ENCODE peak calls at places on chromosomes 12 and 14, in nine cellular contexts. One of them, this sample, is unnamed.

GRCh38 chr14:52119030-52119429 is 50.2 kb upstream of the NID2 start:
- DNase-seq in left ventricle myocardium inferior: no peak
- DNase-seq in mesendoderm: no peak
- DNase-seq in right cardiac atrium: peak
- DNase-seq in dorsolateral prefrontal cortex: peak
- DNase-seq in fibroblast of pulmonary artery: no peak
- DNase-seq in vagina: no peak
- DNase-seq in fibroblast of lung: peak
- DNase-seq in colonic mucosa: peak
- DNase-seq in this sample: no peak

GRCh38 chr14:103628221-103628683 is 759 bp upstream of the KLC1 start:
- DNase-seq in left ventricle myocardium inferior: peak
- DNase-seq in mesendoderm: peak
- DNase-seq in right cardiac atrium: peak
- DNase-seq in dorsolateral prefrontal cortex: peak
- DNase-seq in fibroblast of pulmonary artery: peak
- DNase-seq in vagina: no peak
- DNase-seq in fibroblast of lung: peak
- DNase-seq in colonic mucosa: peak
- DNase-seq in this sample: no peak

GRCh38 chr14:26332966-26333365 is 264.9 kb downstream of the NOVA1 start:
- DNase-seq in left ventricle myocardium inferior: no peak
- DNase-seq in mesendoderm: no peak
- DNase-seq in right cardiac atrium: no peak
- DNase-seq in dorsolateral prefrontal cortex: no peak
- DNase-seq in fibroblast of pulmonary artery: peak
- DNase-seq in vagina: no peak
- DNase-seq in fibroblast of lung: peak
- DNase-seq in colonic mucosa: no peak
- DNase-seq in this sample: peak

GRCh38 chr14:61742383-61742782 is 19.8 kb upstream of the SNAPC1 start:
- DNase-seq in left ventricle myocardium inferior: no peak
- DNase-seq in mesendoderm: no peak
- DNase-seq in right cardiac atrium: no peak
- DNase-seq in dorsolateral prefrontal cortex: no peak
- DNase-seq in fibroblast of pulmonary artery: no peak
- DNase-seq in vagina: no peak
- DNase-seq in fibroblast of lung: no peak
- DNase-seq in colonic mucosa: no peak
- DNase-seq in this sample: no peak

GRCh38 chr14:34699873-34700621 is 14.3 kb downstream of the CFL2 start:
- DNase-seq in left ventricle myocardium inferior: no peak
- DNase-seq in mesendoderm: no peak
- DNase-seq in right cardiac atrium: no peak
- DNase-seq in dorsolateral prefrontal cortex: no peak
- DNase-seq in fibroblast of pulmonary artery: peak
- DNase-seq in vagina: no peak
- DNase-seq in fibroblast of lung: peak
- DNase-seq in colonic mucosa: no peak
- DNase-seq in this sample: peak

GRCh38 chr14:68906439-68906838 is 72.7 kb downstream of the ACTN1 start:
- DNase-seq in left ventricle myocardium inferior: no peak
- DNase-seq in mesendoderm: no peak
- DNase-seq in right cardiac atrium: peak
- DNase-seq in dorsolateral prefrontal cortex: no peak
- DNase-seq in fibroblast of pulmonary artery: no peak
- DNase-seq in vagina: no peak
- DNase-seq in fibroblast of lung: no peak
- DNase-seq in colonic mucosa: no peak
- DNase-seq in this sample: no peak

GRCh38 chr14:104393898-104394605 is 185.5 kb upstream of the C14orf180 start:
- DNase-seq in left ventricle myocardium inferior: peak
- DNase-seq in mesendoderm: no peak
- DNase-seq in right cardiac atrium: peak
- DNase-seq in dorsolateral prefrontal cortex: peak
- DNase-seq in fibroblast of pulmonary artery: no peak
- DNase-seq in vagina: peak
- DNase-seq in fibroblast of lung: no peak
- DNase-seq in colonic mucosa: peak
- DNase-seq in this sample: no peak

GRCh38 chr12:113180333-113180732 is 4.9 kb downstream of the DDX54 start:
- DNase-seq in left ventricle myocardium inferior: no peak
- DNase-seq in mesendoderm: no peak
- DNase-seq in right cardiac atrium: no peak
- DNase-seq in dorsolateral prefrontal cortex: no peak
- DNase-seq in fibroblast of pulmonary artery: no peak
- DNase-seq in vagina: no peak
- DNase-seq in fibroblast of lung: no peak
- DNase-seq in colonic mucosa: no peak
- DNase-seq in this sample: no peak

GRCh38 chr14:101034986-101035385 is 131.5 kb upstream of the RTL1 start:
- DNase-seq in left ventricle myocardium inferior: no peak
- DNase-seq in mesendoderm: no peak
- DNase-seq in right cardiac atrium: no peak
- DNase-seq in dorsolateral prefrontal cortex: no peak
- DNase-seq in fibroblast of pulmonary artery: no peak
- DNase-seq in vagina: no peak
- DNase-seq in fibroblast of lung: no peak
- DNase-seq in colonic mucosa: no peak
- DNase-seq in this sample: no peak

GRCh38 chr12:45966486-45966885 is 23.9 kb downstream of the SCAF11 start:
- DNase-seq in left ventricle myocardium inferior: no peak
- DNase-seq in mesendoderm: peak
- DNase-seq in right cardiac atrium: no peak
- DNase-seq in dorsolateral prefrontal cortex: no peak
- DNase-seq in fibroblast of pulmonary artery: peak
- DNase-seq in vagina: no peak
- DNase-seq in fibroblast of lung: peak
- DNase-seq in colonic mucosa: no peak
- DNase-seq in this sample: no peak

GRCh38 chr12:32897688-32898573 is 1.4 kb upstream of the PKP2 start:
- DNase-seq in left ventricle myocardium inferior: no peak
- DNase-seq in mesendoderm: no peak
- DNase-seq in right cardiac atrium: no peak
- DNase-seq in dorsolateral prefrontal cortex: no peak
- DNase-seq in fibroblast of pulmonary artery: no peak
- DNase-seq in vagina: no peak
- DNase-seq in fibroblast of lung: no peak
- DNase-seq in colonic mucosa: no peak
- DNase-seq in this sample: no peak

GRCh38 chr12:110355080-110355479 is 48.4 kb downstream of the ANAPC7 start:
- DNase-seq in left ventricle myocardium inferior: no peak
- DNase-seq in mesendoderm: peak
- DNase-seq in right cardiac atrium: no peak
- DNase-seq in dorsolateral prefrontal cortex: no peak
- DNase-seq in fibroblast of pulmonary artery: no peak
- DNase-seq in vagina: no peak
- DNase-seq in fibroblast of lung: no peak
- DNase-seq in colonic mucosa: no peak
- DNase-seq in this sample: no peak

GRCh38 chr12:45014396-45014795 is 36.5 kb downstream of the DBX2 start:
- DNase-seq in left ventricle myocardium inferior: no peak
- DNase-seq in mesendoderm: no peak
- DNase-seq in right cardiac atrium: no peak
- DNase-seq in dorsolateral prefrontal cortex: no peak
- DNase-seq in fibroblast of pulmonary artery: no peak
- DNase-seq in vagina: no peak
- DNase-seq in fibroblast of lung: no peak
- DNase-seq in colonic mucosa: no peak
- DNase-seq in this sample: no peak

GRCh38 chr14:34461334-34462131 is 507 bp downstream of the SPTSSA start:
- DNase-seq in left ventricle myocardium inferior: peak
- DNase-seq in mesendoderm: peak
- DNase-seq in right cardiac atrium: peak
- DNase-seq in dorsolateral prefrontal cortex: peak
- DNase-seq in fibroblast of pulmonary artery: peak
- DNase-seq in vagina: no peak
- DNase-seq in fibroblast of lung: peak
- DNase-seq in colonic mucosa: peak
- DNase-seq in this sample: no peak

GRCh38 chr12:59067068-59067467 is 146.8 kb upstream of the LRIG3 start:
- DNase-seq in left ventricle myocardium inferior: no peak
- DNase-seq in mesendoderm: peak
- DNase-seq in right cardiac atrium: no peak
- DNase-seq in dorsolateral prefrontal cortex: no peak
- DNase-seq in fibroblast of pulmonary artery: peak
- DNase-seq in vagina: no peak
- DNase-seq in fibroblast of lung: peak
- DNase-seq in colonic mucosa: no peak
- DNase-seq in this sample: no peak

GRCh38 chr14:82366803-82367202 is 833.1 kb upstream of the SEL1L start:
- DNase-seq in left ventricle myocardium inferior: no peak
- DNase-seq in mesendoderm: peak
- DNase-seq in right cardiac atrium: no peak
- DNase-seq in dorsolateral prefrontal cortex: no peak
- DNase-seq in fibroblast of pulmonary artery: no peak
- DNase-seq in vagina: no peak
- DNase-seq in fibroblast of lung: no peak
- DNase-seq in colonic mucosa: no peak
- DNase-seq in this sample: no peak

GRCh38 chr12:62261876-62262275 is 1.7 kb downstream of the USP15 start:
- DNase-seq in left ventricle myocardium inferior: no peak
- DNase-seq in mesendoderm: no peak
- DNase-seq in right cardiac atrium: no peak
- DNase-seq in dorsolateral prefrontal cortex: no peak
- DNase-seq in fibroblast of pulmonary artery: no peak
- DNase-seq in vagina: no peak
- DNase-seq in fibroblast of lung: no peak
- DNase-seq in colonic mucosa: no peak
- DNase-seq in this sample: no peak
- H3K4me3 ChIP-seq in left ventricle myocardium inferior: peak
- H3K4me3 ChIP-seq in mesendoderm: no peak
- H3K4me3 ChIP-seq in right cardiac atrium: no peak
- H3K4me3 ChIP-seq in dorsolateral prefrontal cortex: peak
- H3K4me3 ChIP-seq in fibroblast of pulmonary artery: peak
- H3K4me3 ChIP-seq in vagina: no peak
- H3K4me3 ChIP-seq in fibroblast of lung: peak
- H3K4me3 ChIP-seq in colonic mucosa: peak
- H3K4me3 ChIP-seq in this sample: no peak

DNA sequence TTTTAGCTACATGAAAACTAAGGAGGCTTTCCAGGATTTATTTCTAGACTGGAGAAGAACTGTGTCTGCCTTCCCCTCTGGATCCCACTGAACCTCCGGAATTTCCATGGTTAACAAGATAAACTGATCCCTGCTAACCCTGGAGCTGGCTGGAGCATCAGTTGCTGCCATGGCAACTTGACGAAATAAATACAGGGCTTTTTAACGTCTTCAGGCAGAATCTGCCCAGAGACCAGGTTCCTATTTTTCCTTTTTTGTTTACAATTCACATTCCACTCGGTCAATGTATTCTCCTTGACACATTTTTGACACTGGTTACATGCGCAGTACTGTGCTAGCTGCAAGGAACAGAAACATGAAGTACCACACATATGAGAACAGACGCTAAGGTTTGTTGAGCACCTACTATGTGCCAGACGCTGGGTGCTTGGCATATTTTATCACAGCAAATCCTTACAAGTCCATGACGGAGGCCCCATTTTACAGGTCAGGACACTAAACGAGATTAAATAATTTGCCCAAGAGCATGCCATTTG is 1.7 kb downstream of the C14orf132 start:
- DNase-seq in left ventricle myocardium inferior: no peak
- DNase-seq in mesendoderm: peak
- DNase-seq in right cardiac atrium: no peak
- DNase-seq in dorsolateral prefrontal cortex: no peak
- DNase-seq in fibroblast of pulmonary artery: peak
- DNase-seq in vagina: no peak
- DNase-seq in fibroblast of lung: peak
- DNase-seq in colonic mucosa: no peak
- DNase-seq in this sample: no peak
- H3K4me3 ChIP-seq in left ventricle myocardium inferior: no peak
- H3K4me3 ChIP-seq in mesendoderm: no peak
- H3K4me3 ChIP-seq in right cardiac atrium: no peak
- H3K4me3 ChIP-seq in dorsolateral prefrontal cortex: peak
- H3K4me3 ChIP-seq in fibroblast of pulmonary artery: no peak
- H3K4me3 ChIP-seq in vagina: peak
- H3K4me3 ChIP-seq in fibroblast of lung: peak
- H3K4me3 ChIP-seq in colonic mucosa: no peak
- H3K4me3 ChIP-seq in this sample: peak

GRCh38 chr12:26940820-26941219 is 2.5 kb downstream of the FGFR1OP2 start:
- DNase-seq in left ventricle myocardium inferior: no peak
- DNase-seq in mesendoderm: no peak
- DNase-seq in right cardiac atrium: no peak
- DNase-seq in dorsolateral prefrontal cortex: no peak
- DNase-seq in fibroblast of pulmonary artery: peak
- DNase-seq in vagina: no peak
- DNase-seq in fibroblast of lung: peak
- DNase-seq in colonic mucosa: no peak
- DNase-seq in this sample: no peak
- H3K4me3 ChIP-seq in left ventricle myocardium inferior: peak
- H3K4me3 ChIP-seq in mesendoderm: no peak
- H3K4me3 ChIP-seq in right cardiac atrium: peak
- H3K4me3 ChIP-seq in dorsolateral prefrontal cortex: peak
- H3K4me3 ChIP-seq in fibroblast of pulmonary artery: peak
- H3K4me3 ChIP-seq in vagina: no peak
- H3K4me3 ChIP-seq in fibroblast of lung: peak
- H3K4me3 ChIP-seq in colonic mucosa: no peak
- H3K4me3 ChIP-seq in this sample: no peak

GRCh38 chr12:81206425-81206824 is 128.5 kb downstream of the ACSS3 start:
- DNase-seq in left ventricle myocardium inferior: no peak
- DNase-seq in mesendoderm: peak
- DNase-seq in right cardiac atrium: no peak
- DNase-seq in dorsolateral prefrontal cortex: no peak
- DNase-seq in fibroblast of pulmonary artery: no peak
- DNase-seq in vagina: no peak
- DNase-seq in fibroblast of lung: no peak
- DNase-seq in colonic mucosa: no peak
- DNase-seq in this sample: no peak

GRCh38 chr12:81208193-81208946 is 130.5 kb downstream of the ACSS3 start:
- DNase-seq in left ventricle myocardium inferior: no peak
- DNase-seq in mesendoderm: no peak
- DNase-seq in right cardiac atrium: no peak
- DNase-seq in dorsolateral prefrontal cortex: no peak
- DNase-seq in fibroblast of pulmonary artery: no peak
- DNase-seq in vagina: no peak
- DNase-seq in fibroblast of lung: peak
- DNase-seq in colonic mucosa: peak
- DNase-seq in this sample: peak

GRCh38 chr12:81205394-81205793 is 127.5 kb downstream of the ACSS3 start:
- DNase-seq in left ventricle myocardium inferior: no peak
- DNase-seq in mesendoderm: no peak
- DNase-seq in right cardiac atrium: no peak
- DNase-seq in dorsolateral prefrontal cortex: no peak
- DNase-seq in fibroblast of pulmonary artery: no peak
- DNase-seq in vagina: no peak
- DNase-seq in fibroblast of lung: no peak
- DNase-seq in colonic mucosa: no peak
- DNase-seq in this sample: no peak

GRCh38 chr12:81209001-81209400 is 131.1 kb downstream of the ACSS3 start:
- DNase-seq in left ventricle myocardium inferior: no peak
- DNase-seq in mesendoderm: no peak
- DNase-seq in right cardiac atrium: no peak
- DNase-seq in dorsolateral prefrontal cortex: no peak
- DNase-seq in fibroblast of pulmonary artery: peak
- DNase-seq in vagina: no peak
- DNase-seq in fibroblast of lung: peak
- DNase-seq in colonic mucosa: no peak
- DNase-seq in this sample: no peak

DNA sequence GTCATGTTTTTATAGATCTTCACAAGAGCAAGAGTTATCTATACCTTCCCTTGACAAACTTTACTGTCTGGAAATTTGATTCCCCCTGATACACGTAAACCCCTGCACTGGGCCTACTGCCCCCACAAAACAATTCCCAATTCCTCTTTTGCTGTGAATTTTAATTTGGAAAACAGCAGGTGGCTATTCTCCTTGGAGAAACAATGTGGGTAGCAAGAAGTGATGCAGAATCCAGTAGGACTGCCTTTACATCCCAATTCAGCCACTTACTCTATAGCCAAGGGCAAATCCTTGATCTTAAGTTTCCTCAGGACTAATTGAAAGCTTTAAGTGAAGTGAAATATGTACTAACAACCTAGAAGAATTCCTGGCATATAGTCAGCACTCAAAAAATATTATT is 129.3 kb downstream of the ACSS3 start:
- DNase-seq in left ventricle myocardium inferior: no peak
- DNase-seq in mesendoderm: peak
- DNase-seq in right cardiac atrium: no peak
- DNase-seq in dorsolateral prefrontal cortex: no peak
- DNase-seq in fibroblast of pulmonary artery: no peak
- DNase-seq in vagina: no peak
- DNase-seq in fibroblast of lung: no peak
- DNase-seq in colonic mucosa: no peak
- DNase-seq in this sample: no peak
- H3K4me3 ChIP-seq in left ventricle myocardium inferior: no peak
- H3K4me3 ChIP-seq in mesendoderm: no peak
- H3K4me3 ChIP-seq in right cardiac atrium: no peak
- H3K4me3 ChIP-seq in dorsolateral prefrontal cortex: no peak
- H3K4me3 ChIP-seq in fibroblast of pulmonary artery: no peak
- H3K4me3 ChIP-seq in vagina: no peak
- H3K4me3 ChIP-seq in fibroblast of lung: no peak
- H3K4me3 ChIP-seq in colonic mucosa: no peak
- H3K4me3 ChIP-seq in this sample: no peak

This sample was measured in skeletal muscle cell.